ENCODE peak calls at places on chromosomes 12 and 14, in nine cellular contexts. F is keratinocyte, B is fibroblast of lung, T is kidney, Q is pancreas, N is K562, X is astrocyte of the cerebellum, M is cardiac fibroblast, Y is cardiac muscle cell. I is an unnamed sample.
A peak's percentile ranks its signal among the peaks of the same experiment; 100 is the strongest.

GRCh38 chr14:65413739-65414045 is 1.2 kb downstream of the FUT8 start:
- DNase-seq in N (no peak), Y (no peak), Q (peak; percentile 23), B (peak; percentile 15), F (no peak), T (no peak), M (peak; percentile 33), X (no peak), I (no peak)

GRCh38 chr14:78152246-78153068 is 17.7 kb upstream of the NRXN3 start:
- DNase-seq in Q (no peak), T (no peak), B (no peak), N (no peak), Y (no peak), F (no peak), M (no peak), X (no peak), I (no peak)

GRCh38 chr12:27436029-27436428 is 10.5 kb upstream of the SMCO2 start:
- DNase-seq in M (no peak), Q (no peak), X (no peak), N (no peak), F (no peak), Y (no peak), T (no peak), B (no peak), I (no peak)

GRCh38 chr12:70365648-70366518 is at the start of gene KCNMB4:
- DNase-seq in B (peak; percentile 46), T (peak; percentile 87), F (no peak), N (peak; percentile 67), Y (peak; percentile 87), X (no peak), Q (peak; percentile 47), M (peak; percentile 37), I (no peak)

GRCh38 chr12:102526701-102527100 is 46.3 kb upstream of the IGF1 start:
- DNase-seq in F (no peak), T (no peak), B (peak; percentile 19), M (no peak), Y (no peak), X (no peak), N (no peak), Q (no peak), I (no peak)

GRCh38 chr12:91825999-91826398 is 319.6 kb downstream of the BTG1 start:
- DNase-seq in F (no peak), T (no peak), X (no peak), M (no peak), Y (no peak), Q (no peak), B (no peak), N (no peak), I (no peak)

GRCh38 chr12:59087077-59087673 is 166.9 kb upstream of the LRIG3 start:
- DNase-seq in F (no peak), X (peak; percentile 19), Q (no peak), N (no peak), T (no peak), B (no peak), M (peak; percentile 48), Y (no peak), I (no peak)

GRCh38 chr14:104800600-104801283 is at the start of gene ZBTB42:
- DNase-seq in M (peak; percentile 41), F (no peak), B (peak; percentile 61), N (peak; percentile 66), Q (peak; percentile 88), X (no peak), Y (peak; percentile 77), T (peak; percentile 93), I (no peak)

GRCh38 chr12:107318804-107319535 is 225.6 kb upstream of the CRY1 start:
- DNase-seq in M (peak; percentile 68), Q (peak; percentile 29), B (peak; percentile 79), T (no peak), N (no peak), X (no peak), Y (peak; percentile 64), F (no peak), I (no peak)

GRCh38 chr14:55271572-55272414 is 572 bp downstream of the FBXO34 start:
- DNase-seq in X (peak; percentile 37), Q (peak; percentile 68), F (peak; percentile 45), N (peak; percentile 89), M (peak; percentile 83), T (peak; percentile 88), B (peak; percentile 78), Y (peak; percentile 53), I (peak; percentile 19)

GRCh38 chr12:127429556-127429955 is 837.4 kb upstream of the TMEM132C start:
- DNase-seq in X (no peak), N (no peak), F (no peak), M (no peak), Y (no peak), B (peak; percentile 52), T (no peak), Q (no peak), I (no peak)

GRCh38 chr14:68947802-68948201 is 31.3 kb downstream of the ACTN1 start:
- DNase-seq in F (no peak), B (no peak), N (no peak), X (no peak), M (peak; percentile 97), Q (no peak), Y (peak; percentile 27), T (peak; percentile 88), I (no peak)

GRCh38 chr12:64624035-64624434 is 13.7 kb downstream of the RASSF3 start:
- DNase-seq in M (no peak), F (no peak), Q (no peak), B (no peak), X (no peak), T (no peak), N (no peak), Y (no peak), I (no peak)

GRCh38 chr12:119772431-119772830 is 104.5 kb downstream of the PRKAB1 start:
- DNase-seq in B (no peak), X (no peak), M (peak; percentile 23), T (no peak), F (no peak), Q (no peak), N (no peak), Y (no peak), I (no peak)

GRCh38 chr12:2053675-2054070 is 886 bp downstream of the CACNA1C start:
- DNase-seq in X (no peak), F (no peak), B (no peak), Q (no peak), Y (peak; percentile 60), T (no peak), N (no peak), M (no peak), I (no peak)

GRCh38 chr12:2049604-2050540 is 2.9 kb upstream of the CACNA1C start:
- DNase-seq in F (no peak), N (no peak), Y (no peak), B (peak; percentile 53), T (no peak), X (no peak), Q (no peak), M (no peak), I (no peak)

GRCh38 chr12:2054091-2055018 is 1.6 kb downstream of the CACNA1C start:
- DNase-seq in N (no peak), Q (no peak), M (no peak), F (no peak), Y (peak; percentile 29), T (no peak), X (no peak), B (no peak), I (no peak)

GRCh38 chr12:2051700-2052625 is 824 bp upstream of the CACNA1C start:
- DNase-seq in X (no peak), Q (no peak), N (no peak), F (no peak), T (no peak), B (no peak), Y (peak; percentile 62), M (no peak), I (no peak)

GRCh38 chr12:2052861-2053674 is at the start of gene CACNA1C:
- DNase-seq in B (peak; percentile 64), M (peak; percentile 47), F (no peak), T (peak; percentile 87), Q (no peak), X (no peak), N (no peak), Y (peak; percentile 85), I (no peak)
- TF ChIP-seq CTCF in B (no peak), M (peak; percentile 3), F (no peak), T (peak; percentile 28), Q (no peak), X (peak; percentile 20), N (no peak), Y (no peak), I (peak; percentile 42)

GRCh38 chr12:108634225-108634795 is 616 bp upstream of the SELPLG start:
- DNase-seq in Q (no peak), B (no peak), F (no peak), M (no peak), X (no peak), T (no peak), N (peak; percentile 53), Y (no peak), I (no peak)
- H3K4me3 ChIP-seq in Q (no peak overlapping the region), B (no peak overlapping the region), F (no peak overlapping the region), M (no peak overlapping the region), X (no peak overlapping the region), T (no peak overlapping the region), N (no peak overlapping the region), Y (no peak overlapping the region), I (no peak overlapping the region)

DNA sequence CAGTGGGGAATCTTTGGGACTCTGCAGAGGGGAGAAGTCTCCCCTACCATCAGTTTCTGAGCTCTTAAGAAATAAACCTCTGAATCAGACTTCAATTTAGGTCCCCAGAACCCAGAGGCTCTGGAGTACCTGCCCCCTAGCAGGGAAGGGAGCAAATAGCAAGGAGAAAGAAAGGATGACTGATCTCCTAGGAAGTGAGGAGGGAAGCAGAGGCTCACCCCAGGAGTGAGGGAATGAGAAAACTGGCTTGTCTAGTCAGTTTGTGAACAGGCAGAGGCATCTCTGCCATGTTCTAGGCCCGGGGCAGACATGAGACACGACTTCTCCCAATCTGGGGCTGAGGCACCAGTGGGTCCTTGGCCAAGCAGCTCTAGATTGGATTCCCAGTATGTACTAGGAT is 24.3 kb upstream of the SMUG1 start:
- DNase-seq in M (no peak), B (no peak), N (no peak), X (no peak), Q (no peak), T (no peak), F (no peak), Y (no peak), I (no peak)
- TF ChIP-seq CTCF in M (peak; percentile 17), B (no peak), N (no peak), X (no peak), Q (no peak), T (no peak), F (peak; percentile 27), Y (peak; percentile 19), I (peak; percentile 32)

DNA sequence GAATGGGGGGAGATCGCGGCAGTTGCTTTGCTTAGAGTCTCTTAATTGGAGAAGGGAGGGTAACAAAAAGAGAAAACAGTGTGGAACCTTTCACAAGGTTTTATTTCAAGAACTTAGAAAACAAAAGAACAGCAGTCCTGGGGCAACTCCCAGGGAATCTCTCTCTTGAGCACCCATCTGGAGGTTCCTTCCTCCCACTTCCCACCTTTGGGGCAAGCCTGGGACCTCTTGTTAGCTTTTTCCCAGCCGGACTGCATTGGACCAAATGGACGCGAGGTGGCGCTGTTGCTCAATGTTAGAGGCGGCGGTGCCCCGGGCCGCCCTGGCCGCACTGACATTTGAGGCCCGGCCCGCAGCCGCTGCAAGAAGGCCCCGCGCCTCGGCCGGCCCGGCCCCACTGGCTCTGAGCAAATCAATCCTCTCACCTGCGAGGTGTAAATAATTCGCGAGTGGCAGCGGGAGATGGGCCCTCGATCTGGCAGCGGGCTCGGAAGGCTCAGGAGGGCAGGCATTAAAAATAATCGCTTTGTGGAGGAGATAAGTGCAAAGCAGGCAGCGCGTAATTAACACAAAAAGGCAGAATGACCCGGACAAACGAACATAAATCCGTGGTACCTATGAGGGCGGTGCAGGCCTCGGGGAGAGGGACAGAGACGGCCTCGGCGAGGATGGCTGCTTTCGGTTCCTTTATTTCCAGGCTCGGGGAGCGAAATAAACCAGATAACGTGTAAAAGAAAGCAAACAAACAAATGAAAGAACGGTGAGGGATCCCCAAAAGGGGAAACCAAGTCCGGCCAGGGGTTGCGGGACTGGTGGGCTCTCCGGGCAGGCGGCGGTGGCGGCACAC is 2.7 kb upstream of the HOXC8 start:
- DNase-seq in T (peak; percentile 95), F (no peak), Q (peak; percentile 75), N (peak; percentile 86), M (peak; percentile 82), B (peak; percentile 53), X (peak; percentile 40), Y (peak; percentile 94), I (no peak)
- H3K4me3 ChIP-seq in T (peak overlapping the region; percentile 67), F (no peak overlapping the region), Q (peak overlapping the region; percentile 34), N (no peak overlapping the region), M (no peak overlapping the region), B (no peak overlapping the region), X (no peak overlapping the region), Y (no peak overlapping the region), I (peak overlapping the region; percentile 96)

I was measured in AG04449.